ENCODE peak calls at places on chromosomes 4 and X, in six cellular contexts. U is cardiac muscle cell, G is prostate gland, N is PC-3, S is fibroblast of mammary gland, W is WTC11. J is an unnamed sample.

GRCh38 chr4:5112333-5112732 is 61.1 kb downstream of the STK32B start:
- DNase-seq in U (no peak), S (no peak), N (no peak), G (no peak), W (no peak), J (no peak)

GRCh38 chr4:134408897-134409296 is 207.3 kb upstream of the PABPC4L start:
- DNase-seq in N (no peak), S (no peak), U (no peak), W (no peak), G (no peak), J (no peak)

GRCh38 chr4:48081196-48081595 is 52.9 kb downstream of the TXK start:
- DNase-seq in G (no peak), W (no peak), U (peak), S (no peak), N (peak), J (no peak)

GRCh38 chrX:120761810-120762209 is 113.9 kb downstream of the CT47B1 start:
- DNase-seq in N (peak), S (peak), W (no peak), U (peak), G (no peak), J (no peak)

GRCh38 chrX:8921615-8922014 is 112.3 kb downstream of the FAM9B start:
- DNase-seq in W (no peak), G (no peak), U (no peak), N (peak), S (no peak), J (no peak)

GRCh38 chrX:74529311-74529710 is 85.1 kb downstream of the RLIM start:
- DNase-seq in S (no peak), W (no peak), G (no peak), U (no peak), N (no peak), J (no peak)

GRCh38 chrX:4762196-4762595 is 1048.7 kb upstream of the PRKX start:
- DNase-seq in G (no peak), S (no peak), W (no peak), N (peak), U (no peak), J (no peak)

GRCh38 chr4:48772568-48772967 is 7.5 kb downstream of the FRYL start:
- DNase-seq in N (no peak), U (no peak), G (no peak), S (no peak), W (no peak), J (no peak)

GRCh38 chrX:102339312-102340298 is 92.6 kb downstream of the NXF2 start:
- DNase-seq in S (no peak), U (no peak), N (no peak), G (no peak), W (peak), J (no peak)

GRCh38 chrX:42778096-42778495 is at the start of gene PPP1R2C:
- DNase-seq in G (no peak), W (no peak), S (no peak), U (no peak), N (no peak), J (no peak)

GRCh38 chrX:30659421-30659820 is 6.2 kb downstream of the GK start:
- DNase-seq in S (peak), U (peak), N (peak), W (no peak), G (no peak), J (no peak)

GRCh38 chr4:6292376-6293096 is 22.9 kb downstream of the WFS1 start:
- DNase-seq in U (no peak), S (no peak), W (no peak), G (no peak), N (no peak), J (no peak)

GRCh38 chr4:72977936-72978485 is 91.5 kb downstream of the COX18 start:
- DNase-seq in W (no peak), U (no peak), S (no peak), G (no peak), N (no peak), J (no peak)

GRCh38 chr4:4852591-4853362 is 6.7 kb upstream of the MSX1 start:
- DNase-seq in N (no peak), S (peak), U (peak), W (peak), G (no peak), J (no peak)

GRCh38 chr4:8591114-8591513 is 1.5 kb upstream of the CPZ start:
- DNase-seq in N (no peak), S (no peak), W (no peak), U (no peak), G (no peak), J (no peak)

GRCh38 chr4:145884775-145885174 is 53.8 kb downstream of the ZNF827 start:
- DNase-seq in G (no peak), U (no peak), N (no peak), W (no peak), S (no peak), J (no peak)

GRCh38 chrX:64204701-64205440 is 637 bp downstream of the AMER1 start:
- DNase-seq in S (peak), G (peak), U (peak), N (peak), W (peak), J (peak)

GRCh38 chr4:185589067-185589844 is 53.9 kb upstream of the PDLIM3 start:
- DNase-seq in U (peak), N (no peak), S (peak), G (no peak), W (no peak), J (no peak)

GRCh38 chr4:138555584-138555983 is 313.4 kb upstream of the SLC7A11 start:
- DNase-seq in U (peak), G (no peak), W (peak), S (peak), N (peak), J (no peak)

GRCh38 chr4:139920552-139920951 is 233.4 kb downstream of the MAML3 start:
- DNase-seq in U (no peak), N (no peak), S (no peak), W (no peak), G (no peak), J (no peak)

GRCh38 chr4:7854697-7855370 is 84.8 kb downstream of the AFAP1 start:
- DNase-seq in N (no peak), S (no peak), U (no peak), G (no peak), W (no peak), J (no peak)

GRCh38 chr4:61911313-61911756 is 711.2 kb downstream of the ADGRL3 start:
- DNase-seq in U (no peak), W (no peak), G (no peak), N (no peak), S (no peak), J (no peak)

GRCh38 chr4:186265683-186266648 is at the start of gene F11:
- DNase-seq in U (no peak), W (no peak), N (no peak), G (no peak), S (no peak), J (no peak)

GRCh38 chr4:3293410-3294391 is 880 bp downstream of the RGS12 start:
- DNase-seq in S (no peak), N (no peak), U (no peak), W (peak), G (no peak), J (peak)

GRCh38 chr4:184416913-184417734 is 57.2 kb downstream of the IRF2 start:
- DNase-seq in N (no peak), U (peak), W (no peak), S (peak), G (no peak), J (no peak)

GRCh38 chr4:86482851-86483490 is 111.1 kb upstream of the PTPN13 start:
- DNase-seq in W (peak), N (peak), U (peak), G (no peak), S (no peak), J (no peak)

GRCh38 chrX:30713061-30713525 is 59.9 kb downstream of the GK start:
- DNase-seq in W (peak), U (peak), G (peak), N (peak), S (peak), J (no peak)

DNA sequence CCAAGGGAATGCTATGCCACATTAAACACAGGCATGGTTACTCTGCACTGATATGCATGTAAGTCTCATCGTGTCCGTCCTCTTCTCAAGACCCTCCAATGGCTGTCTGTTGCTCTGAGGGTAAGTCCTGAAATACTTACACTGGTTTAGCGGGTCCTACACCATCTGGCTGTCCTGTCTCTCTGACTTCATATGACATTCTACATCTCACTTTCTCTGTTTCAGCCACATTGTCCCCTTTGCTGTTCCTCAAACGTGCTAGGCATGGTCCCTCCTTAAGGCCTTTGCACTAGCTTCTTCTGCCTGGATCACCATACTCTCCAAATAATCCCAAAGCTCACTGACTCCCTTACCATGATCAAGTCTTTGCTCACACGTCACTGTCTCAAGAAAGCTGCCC is 131.4 kb downstream of the PALLD start:
- DNase-seq in W (no peak), G (no peak), N (no peak), S (no peak), U (no peak), J (no peak)
- TF ChIP-seq CTCF in W (no peak), G (no peak), N (no peak), S (no peak), U (no peak), J (no peak)

DNA sequence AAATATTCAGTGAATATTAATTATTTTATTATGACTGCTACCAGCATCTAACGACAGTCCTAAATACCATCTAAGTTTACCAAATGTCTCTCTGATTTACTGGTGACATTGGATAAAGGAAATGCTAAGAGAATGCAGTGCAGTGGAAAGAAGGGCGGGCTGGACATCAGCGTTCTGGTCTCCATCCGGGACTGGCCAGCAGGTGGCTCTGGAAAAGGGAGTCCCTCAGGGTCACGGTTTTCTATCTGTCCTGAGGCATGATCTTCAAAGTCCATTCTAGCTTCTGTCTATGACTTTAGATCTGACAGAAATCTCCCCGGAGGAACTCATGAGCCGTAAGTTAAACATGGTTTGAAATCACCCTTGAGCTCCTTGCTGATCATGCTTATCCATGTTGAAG is 3.3 kb downstream of the TRIM2 start:
- DNase-seq in W (peak), G (no peak), S (peak), N (peak), U (peak), J (no peak)
- TF ChIP-seq CTCF in W (no peak), G (peak), S (peak), N (peak), U (peak), J (no peak)

GRCh38 chr4:169116270-169116901 is 106.3 kb upstream of the CBR4 start:
- DNase-seq in U (peak), S (peak), W (no peak), N (peak), G (no peak), J (no peak)

GRCh38 chr4:169117591-169118081 is 107.6 kb upstream of the CBR4 start:
- DNase-seq in U (peak), G (no peak), N (no peak), S (peak), W (no peak), J (no peak)

GRCh38 chr4:169115144-169115896 is 105.3 kb upstream of the CBR4 start:
- DNase-seq in G (no peak), W (peak), S (no peak), N (no peak), U (no peak), J (no peak)

GRCh38 chr4:169114341-169114974 is 104.4 kb upstream of the CBR4 start:
- DNase-seq in W (no peak), G (no peak), N (no peak), S (no peak), U (no peak), J (no peak)

DNA sequence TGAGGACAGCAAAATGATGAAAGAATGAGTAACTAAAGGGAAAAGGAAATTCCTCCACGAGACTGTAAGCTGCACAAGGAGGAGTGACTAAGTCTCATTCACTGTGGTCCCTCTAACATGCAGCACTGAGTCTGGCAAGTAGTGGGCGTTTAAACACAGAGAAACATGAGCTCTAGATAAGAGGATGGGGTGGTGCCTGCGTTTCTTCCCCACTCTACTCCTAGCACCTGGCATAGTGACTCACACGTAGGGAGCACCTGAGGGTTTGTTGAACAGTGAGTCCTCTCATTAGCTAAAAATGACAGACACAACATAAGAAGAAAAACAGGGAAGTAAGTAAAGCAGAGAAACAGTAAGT is 105.8 kb upstream of the CBR4 start:
- DNase-seq in N (peak), U (peak), G (no peak), W (no peak), S (peak), J (no peak)
- TF ChIP-seq CTCF in N (peak), U (peak), G (no peak), W (no peak), S (peak), J (no peak)

DNA sequence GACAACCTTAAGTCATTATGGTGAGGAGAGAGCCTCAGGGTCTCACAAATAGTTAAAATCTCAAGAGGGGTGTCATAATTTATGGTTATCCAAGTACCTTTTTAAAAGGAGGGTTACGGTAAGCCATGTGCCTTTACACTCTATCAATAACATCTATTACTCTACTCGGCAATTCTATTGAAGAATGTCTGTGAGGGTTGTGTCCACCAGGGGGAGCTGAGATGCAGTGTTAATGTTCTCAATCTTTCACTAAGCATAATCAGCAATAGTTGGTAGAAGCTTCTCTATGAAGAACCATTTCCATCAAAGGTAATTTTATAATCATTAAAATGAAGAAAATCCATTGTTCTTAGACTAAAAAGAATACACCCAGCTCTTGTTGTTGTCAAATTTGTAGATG is 457.4 kb downstream of the CENPC start:
- DNase-seq in W (peak), N (peak), S (peak), G (no peak), U (peak), J (no peak)
- TF ChIP-seq CTCF in W (peak), N (peak), S (peak), G (no peak), U (peak), J (no peak)

GRCh38 chr4:663438-664428 is 10.3 kb downstream of the ATP5ME start:
- DNase-seq in G (no peak), W (peak), N (no peak), S (no peak), U (peak), J (peak)
- TF ChIP-seq CTCF in G (no peak), W (no peak), N (no peak), S (no peak), U (peak), J (no peak)

J was measured in activated B cell treated with CpG ODN at 0.5 μM for 24 hours.